ENCODE peak calls at places on chromosomes 5 and 9, in four cellular contexts. R is H1, V is GM12878, A is K562. W is an unnamed sample.

GRCh38 chr9:123375725-123376132 is 19.7 kb downstream of the CRB2 start:
- DNase-seq in A (peak; percentile 83), R (no peak), V (no peak), W (no peak)

GRCh38 chr9:96047741-96048115 is 172.2 kb downstream of the ERCC6L2 start:
- DNase-seq in A (no peak), V (no peak), R (no peak), W (no peak)

GRCh38 chr9:17191095-17191494 is 56.3 kb downstream of the CNTLN start:
- DNase-seq in V (no peak), R (no peak), A (no peak), W (peak; percentile 25)

GRCh38 chr9:131436865-131437271 is 43.0 kb downstream of the PRRC2B start:
- DNase-seq in A (no peak), V (no peak), R (no peak), W (no peak)

GRCh38 chr5:110386782-110387181 is 339.7 kb downstream of the TMEM232 start:
- DNase-seq in A (no peak), V (no peak), R (no peak), W (peak; percentile 4)

GRCh38 chr5:24163091-24163490 is 481.7 kb downstream of the CDH10 start:
- DNase-seq in A (no peak), R (no peak), V (no peak), W (no peak)

GRCh38 chr5:35919191-35919590 is 19.2 kb downstream of the CAPSL start:
- DNase-seq in R (no peak), A (no peak), V (no peak), W (peak; percentile 95)

GRCh38 chr5:175478384-175479124 is at the start of gene SFXN1:
- DNase-seq in V (no peak), R (peak; percentile 88), A (peak; percentile 96), W (peak; percentile 68)

GRCh38 chr9:83056180-83056579 is 6.8 kb downstream of the RASEF start:
- DNase-seq in R (no peak), A (no peak), V (no peak), W (no peak)

GRCh38 chr9:130824079-130824478 is 11.0 kb upstream of the ABL1 start:
- DNase-seq in A (no peak), V (no peak), R (no peak), W (no peak)

GRCh38 chr9:120109242-120109641 is 470.7 kb downstream of the CDK5RAP2 start:
- DNase-seq in A (no peak), V (no peak), R (peak; percentile 69), W (no peak)

GRCh38 chr9:10238087-10238486 is 374.7 kb downstream of the PTPRD start:
- DNase-seq in V (no peak), A (no peak), R (no peak), W (no peak)

GRCh38 chr9:19465571-19466267 is 56.9 kb downstream of the ACER2 start:
- DNase-seq in A (no peak), R (no peak), V (no peak), W (no peak)

DNA sequence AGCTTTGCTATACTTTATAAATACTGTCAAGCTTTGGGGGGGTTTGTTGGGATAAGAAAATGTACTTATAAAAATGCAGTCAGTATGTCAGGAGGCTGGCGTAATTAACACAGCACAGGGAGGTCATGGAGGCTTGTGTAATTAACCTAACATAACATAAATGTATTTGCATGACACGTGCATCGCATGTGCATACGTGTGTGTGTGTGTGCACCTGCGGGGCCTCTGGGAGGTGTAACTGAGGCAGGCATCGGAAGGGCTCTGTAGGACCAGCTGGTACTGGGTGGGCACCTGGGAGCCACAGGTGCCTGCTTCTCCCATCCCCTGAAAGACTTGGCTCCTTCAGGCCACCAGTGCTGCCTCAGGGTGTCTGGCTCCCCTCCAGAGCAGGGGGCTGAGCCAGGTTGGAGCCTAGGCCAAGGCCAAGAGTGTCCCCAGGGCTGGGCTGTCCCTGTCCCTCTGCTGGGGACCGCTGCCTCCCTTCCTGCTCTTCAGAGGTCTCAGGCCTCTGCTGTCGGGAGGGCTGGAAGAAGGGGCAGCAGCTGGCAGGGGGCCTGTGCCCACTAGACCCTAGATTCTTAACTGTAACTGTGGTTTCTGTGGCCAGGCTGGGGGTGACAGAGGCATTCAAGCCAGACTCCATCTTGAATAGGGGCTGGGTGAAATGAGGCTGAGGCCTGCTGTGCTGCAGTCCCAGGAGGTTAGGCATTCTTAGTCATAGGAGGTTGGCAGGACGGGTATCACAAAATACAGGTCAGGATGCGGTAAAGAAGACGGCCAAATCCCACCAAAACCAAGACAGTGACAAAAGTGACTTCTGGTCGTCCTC is 9.0 kb downstream of the FCN2 start:
- DNase-seq in R (no peak), A (no peak), V (no peak), W (no peak)
- TF ChIP-seq CHD1 in R (no peak), A (no peak), V (no peak), W (no peak)

DNA sequence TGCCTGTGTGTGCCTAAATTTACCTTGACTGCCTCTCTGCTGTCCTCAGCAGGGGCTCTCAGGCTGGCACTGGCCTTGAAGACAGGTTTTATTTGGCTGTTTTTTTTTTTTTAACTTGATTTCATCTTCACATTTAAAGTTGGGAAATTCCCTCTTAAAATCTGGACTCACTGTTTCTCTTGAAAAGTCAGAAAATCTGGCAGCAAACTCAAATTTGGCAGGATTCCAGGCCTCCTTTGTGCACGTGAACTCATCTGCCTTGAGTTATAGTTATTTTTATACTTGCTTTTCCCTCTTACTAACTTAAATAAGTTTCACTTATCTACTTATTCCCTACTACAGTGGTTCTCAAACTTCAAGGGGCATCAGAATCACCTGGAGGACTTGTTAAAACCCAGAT is 118.4 kb upstream of the MAP3K1 start:
- DNase-seq in R (no peak), A (no peak), V (no peak), W (peak; percentile 75)
- TF ChIP-seq CHD1 in R (no peak), A (no peak), V (no peak), W (no peak)

GRCh38 chr5:103565711-103566110 is 3.1 kb upstream of the NUDT12 start:
- DNase-seq in R (no peak), V (no peak), A (no peak), W (no peak)

GRCh38 chr5:103571730-103572129 is 9.1 kb upstream of the NUDT12 start:
- DNase-seq in R (no peak), A (no peak), V (no peak), W (no peak)

GRCh38 chr5:103573411-103573810 is 10.8 kb upstream of the NUDT12 start:
- DNase-seq in V (no peak), A (no peak), R (no peak), W (no peak)

DNA sequence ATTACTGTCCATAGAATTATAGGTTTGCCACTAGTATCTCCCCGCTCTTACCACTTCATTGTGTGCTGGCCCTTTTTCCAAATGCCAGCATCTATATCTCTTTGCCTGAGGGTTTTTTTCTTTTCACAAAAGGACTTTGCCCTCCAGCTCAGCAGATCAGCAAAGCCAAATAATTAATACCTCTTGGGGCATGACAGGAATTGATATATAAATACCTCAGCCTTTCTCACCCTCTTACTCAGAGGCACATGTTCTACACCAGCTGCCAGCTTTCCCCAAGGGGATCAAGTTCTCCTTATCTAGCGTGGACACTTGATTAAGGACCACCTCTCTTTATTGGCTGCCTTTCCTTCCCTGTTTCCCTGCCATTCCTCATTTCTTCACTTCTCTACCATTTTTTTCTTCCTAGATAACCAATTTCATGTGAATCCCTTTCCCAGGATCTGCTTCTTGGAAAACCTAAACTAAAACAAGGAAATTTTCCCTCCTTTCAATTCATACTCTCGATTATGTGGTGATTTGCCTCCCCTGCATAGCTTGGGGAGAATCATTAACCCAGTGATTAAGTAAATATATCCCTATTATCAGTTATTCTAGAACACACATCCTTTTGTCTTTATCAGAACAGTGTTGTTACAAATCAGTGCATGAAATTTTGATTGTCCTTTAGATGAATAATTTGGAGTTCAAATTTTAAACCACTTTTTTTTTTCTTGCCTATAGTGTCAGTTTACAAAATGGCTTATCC is 6.9 kb upstream of the NUDT12 start:
- DNase-seq in A (no peak), V (no peak), R (no peak), W (peak; percentile 6)
- TF ChIP-seq CHD1 in A (no peak), V (no peak), R (no peak), W (no peak)

GRCh38 chr9:104494808-104495207 is 9.3 kb upstream of the OR13F1 start:
- DNase-seq in R (no peak), V (no peak), A (no peak), W (no peak)
- TF ChIP-seq CHD1 in R (no peak), V (no peak), A (no peak), W (no peak)

DNA sequence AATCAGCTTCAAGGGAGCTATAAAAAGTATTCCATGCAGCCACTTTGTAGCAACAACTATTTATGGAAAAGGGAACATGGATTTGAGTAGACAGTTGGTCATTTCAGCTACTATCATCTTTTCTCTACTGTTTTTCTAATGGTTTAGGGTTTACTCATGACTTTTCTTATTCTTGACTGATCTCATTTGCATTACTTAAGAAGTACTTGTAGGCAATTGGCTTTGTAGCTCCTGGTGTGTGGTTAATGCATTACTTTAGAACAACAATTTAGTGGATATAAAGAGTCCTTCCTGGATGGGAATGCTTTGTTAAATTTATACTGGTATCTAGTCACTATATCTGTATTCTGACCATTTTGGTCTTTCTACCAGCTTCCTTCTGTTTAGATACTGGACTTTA is 59.8 kb upstream of the NTRK2 start:
- DNase-seq in R (no peak), A (no peak), V (no peak), W (no peak)
- TF ChIP-seq CHD1 in R (no peak), A (no peak), V (no peak), W (no peak)

GRCh38 chr9:98885575-98886292 is 58.0 kb upstream of the COL15A1 start:
- DNase-seq in A (no peak), R (no peak), V (no peak), W (no peak)

GRCh38 chr9:98884849-98885248 is 58.9 kb upstream of the COL15A1 start:
- DNase-seq in R (no peak), A (no peak), V (no peak), W (no peak)

GRCh38 chr9:98888794-98889495 is 54.8 kb upstream of the COL15A1 start:
- DNase-seq in R (no peak), A (no peak), V (no peak), W (peak; percentile 27)

GRCh38 chr9:98887918-98888510 is 55.7 kb upstream of the COL15A1 start:
- DNase-seq in A (no peak), R (no peak), V (no peak), W (peak; percentile 45)

DNA sequence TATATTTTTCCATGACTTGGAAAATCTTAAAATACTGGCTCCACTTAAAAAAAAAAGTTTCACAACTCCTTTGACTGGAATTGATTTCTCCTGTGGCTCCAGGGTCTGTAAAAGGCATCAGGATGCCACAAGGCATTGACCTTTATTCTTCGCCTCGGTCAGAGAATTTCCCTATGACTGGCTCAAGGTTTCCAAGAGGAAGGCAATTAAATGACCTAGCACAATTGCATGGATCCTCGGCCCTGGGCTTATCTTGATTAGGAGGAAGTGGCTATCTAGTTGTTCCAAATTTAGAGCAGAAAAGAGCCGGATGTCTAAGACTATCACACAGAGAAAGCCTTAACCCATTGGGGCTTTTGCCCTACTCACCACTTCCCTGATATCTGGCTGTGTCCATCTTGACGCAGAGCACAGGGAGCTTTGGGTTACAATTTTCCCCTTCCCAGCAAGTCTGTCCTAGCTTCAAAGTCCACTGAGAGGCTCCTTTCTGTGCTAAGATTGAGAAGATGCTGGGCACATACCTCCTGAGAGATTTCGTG is 56.9 kb upstream of the COL15A1 start:
- DNase-seq in V (no peak), A (peak; percentile 35), R (no peak), W (no peak)
- TF ChIP-seq CHD1 in V (no peak), A (no peak), R (no peak), W (no peak)

W was measured in IMR-90.